ENCODE peak calls at places on chromosome 18, in eight cellular contexts. Q is foreskin keratinocyte, X is nephron progenitor cell, U is kidney, I is MM.1S, S is tibial nerve, J is stomach, D is A673. W is an unnamed sample.

GRCh38 chr18:634551-635045 is 22.9 kb upstream of the TYMS start:
- DNase-seq in Q (peak), X (no peak), U (no peak), I (no peak), S (no peak), J (no peak), D (peak), W (no peak)

GRCh38 chr18:49177812-49178211 is 227.0 kb upstream of the SMAD7 start:
- DNase-seq in Q (no peak), X (no peak), U (no peak), I (no peak), S (no peak), J (no peak), D (no peak), W (no peak)

GRCh38 chr18:36380173-36380827 is 82.8 kb downstream of the FHOD3 start:
- DNase-seq in Q (no peak), X (no peak), U (no peak), I (no peak), S (no peak), J (no peak), D (no peak), W (no peak)

GRCh38 chr18:49617846-49618245 is 56.0 kb downstream of the LIPG start:
- DNase-seq in Q (no peak), X (no peak), U (no peak), I (no peak), S (no peak), J (no peak), D (no peak), W (no peak)

GRCh38 chr18:27298215-27298804 is 113.2 kb upstream of the CHST9 start:
- DNase-seq in Q (no peak), X (no peak), U (no peak), I (no peak), S (no peak), J (no peak), D (peak), W (no peak)

GRCh38 chr18:22214731-22215528 is 45.5 kb downstream of the GATA6 start:
- DNase-seq in Q (peak), X (no peak), U (no peak), I (no peak), S (no peak), J (no peak), D (peak), W (no peak)

GRCh38 chr18:24850532-24850931 is 390.1 kb downstream of the HRH4 start:
- DNase-seq in Q (no peak), X (no peak), U (no peak), I (no peak), S (no peak), J (no peak), D (no peak), W (no peak)

GRCh38 chr18:51171625-51172024 is 25.9 kb downstream of the MEX3C start:
- DNase-seq in Q (no peak), X (no peak), U (no peak), I (no peak), S (no peak), J (no peak), D (no peak), W (no peak)

GRCh38 chr18:48548921-48549320 is 10.1 kb downstream of the CTIF start:
- DNase-seq in Q (no peak), X (no peak), U (no peak), I (no peak), S (no peak), J (no peak), D (no peak), W (no peak)

GRCh38 chr18:67402543-67402942 is 114.0 kb downstream of the DSEL start:
- DNase-seq in Q (peak), X (no peak), U (no peak), I (no peak), S (no peak), J (no peak), D (no peak), W (no peak)

GRCh38 chr18:58800582-58800981 is 64.1 kb upstream of the ZNF532 start:
- DNase-seq in Q (peak), X (no peak), U (no peak), I (no peak), S (no peak), J (no peak), D (no peak), W (no peak)

GRCh38 chr18:15165048-15165447 is 417.1 kb downstream of the ANKRD30B start:
- DNase-seq in Q (no peak), X (no peak), U (no peak), I (no peak), S (no peak), J (no peak), D (no peak), W (no peak)

GRCh38 chr18:51614033-51614432 is 416.6 kb upstream of the MEX3C start:
- DNase-seq in Q (peak), X (no peak), U (no peak), I (no peak), S (no peak), J (no peak), D (no peak), W (no peak)

GRCh38 chr18:6628189-6628588 is 101.3 kb upstream of the ARHGAP28 start:
- DNase-seq in Q (no peak), X (no peak), U (no peak), I (no peak), S (no peak), J (no peak), D (no peak), W (no peak)

GRCh38 chr18:21191596-21192307 is 50.3 kb upstream of the GREB1L start:
- DNase-seq in Q (peak), X (peak), U (no peak), I (no peak), S (peak), J (peak), D (peak), W (no peak)

GRCh38 chr18:27713037-27713726 is 463.7 kb downstream of the CDH2 start:
- DNase-seq in Q (no peak), X (no peak), U (no peak), I (no peak), S (no peak), J (no peak), D (peak), W (no peak)

GRCh38 chr18:79511271-79511670 is 115.5 kb downstream of the NFATC1 start:
- DNase-seq in Q (no peak), X (no peak), U (no peak), I (no peak), S (no peak), J (peak), D (no peak), W (no peak)

GRCh38 chr18:71809711-71810110 is 734.4 kb downstream of the CBLN2 start:
- DNase-seq in Q (peak), X (no peak), U (no peak), I (no peak), S (no peak), J (no peak), D (no peak), W (no peak)

GRCh38 chr18:55925772-55926171 is 337.8 kb upstream of the TCF4 start:
- DNase-seq in Q (no peak), X (no peak), U (no peak), I (no peak), S (no peak), J (no peak), D (no peak), W (no peak)

GRCh38 chr18:57743008-57743407 is 60.1 kb downstream of the ATP8B1 start:
- DNase-seq in Q (peak), X (no peak), U (no peak), I (no peak), S (no peak), J (no peak), D (no peak), W (no peak)

DNA sequence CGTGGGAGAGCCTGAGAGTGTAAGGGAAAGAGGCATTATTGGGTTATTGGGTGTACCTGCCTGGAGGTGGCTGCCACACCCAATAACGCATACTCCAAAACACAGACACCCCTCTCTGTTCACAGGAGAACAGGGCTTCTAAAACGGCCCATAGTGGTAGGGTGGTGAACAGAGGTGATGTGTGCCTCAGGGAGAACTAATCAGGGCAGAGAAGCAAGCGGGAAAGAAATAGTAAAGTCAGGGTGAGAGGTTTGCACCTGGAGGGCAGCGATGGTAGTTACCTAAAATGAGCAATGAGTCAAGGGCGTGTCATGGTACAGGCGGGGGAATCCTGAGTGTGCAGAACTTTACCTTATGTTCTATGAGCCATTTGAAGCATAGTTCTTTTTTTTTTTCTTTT is 21.5 kb upstream of the VPS4B start:
- DNase-seq in Q (peak), X (no peak), U (no peak), I (no peak), S (no peak), J (no peak), D (no peak), W (no peak)
- TF ChIP-seq CTCF in Q (peak), X (no peak), U (no peak), I (no peak), S (no peak), J (no peak), D (no peak), W (no peak)

DNA sequence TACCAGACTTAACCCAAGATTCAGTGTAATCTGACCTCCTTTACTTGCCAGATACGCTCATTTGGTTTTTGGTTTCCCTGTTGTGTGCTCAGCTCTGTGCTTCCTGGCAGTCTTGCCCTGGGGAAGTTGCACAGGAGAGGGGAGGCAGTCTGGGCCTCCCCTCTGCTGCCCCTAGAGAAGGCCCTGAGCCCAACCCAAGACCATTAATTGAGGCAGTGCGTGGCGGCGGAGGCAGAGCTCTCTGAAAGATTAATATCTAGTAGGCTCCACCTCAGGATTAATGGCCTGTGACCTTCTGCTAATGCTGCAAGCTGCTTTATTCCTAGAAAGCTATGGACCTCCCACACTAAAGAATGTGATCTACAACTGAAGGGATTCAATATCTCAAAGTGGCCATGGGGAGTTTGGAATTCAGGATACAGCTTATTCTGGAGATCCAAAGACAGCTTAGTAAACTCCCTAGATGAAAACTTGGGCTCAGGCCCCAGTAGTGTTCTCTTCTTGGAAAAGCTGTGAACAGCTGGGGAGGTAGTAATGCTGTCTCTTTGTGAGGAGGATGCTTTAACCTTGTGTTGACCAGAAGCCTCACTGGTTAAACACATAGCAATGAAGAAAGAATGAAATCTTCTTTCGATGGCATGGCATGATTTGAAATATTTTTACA is 41.3 kb upstream of the MAPRE2 start:
- DNase-seq in Q (no peak), X (peak), U (no peak), I (no peak), S (no peak), J (no peak), D (no peak), W (no peak)
- TF ChIP-seq CTCF in Q (no peak), X (no peak), U (no peak), I (no peak), S (no peak), J (no peak), D (no peak), W (no peak)

DNA sequence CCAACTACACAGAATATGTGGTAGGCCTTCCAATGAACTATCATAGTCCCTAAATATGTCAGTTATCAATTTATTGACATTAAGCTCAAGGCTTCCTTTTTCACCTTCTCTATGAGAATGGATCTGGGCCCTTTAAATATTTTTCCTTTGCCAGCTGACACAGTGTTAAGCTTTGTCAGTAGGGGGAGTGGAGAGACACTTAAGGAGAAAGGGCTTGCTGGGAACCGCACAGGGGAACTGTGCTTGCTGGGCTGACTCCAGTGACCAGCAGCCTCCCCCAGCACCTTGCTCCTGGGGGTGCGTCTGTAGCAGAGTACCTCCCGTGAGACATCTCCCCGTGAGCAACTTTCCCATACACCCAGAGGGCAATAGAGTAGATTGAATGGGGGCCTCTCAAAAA is 6.5 kb upstream of the PTPN2 start:
- DNase-seq in Q (no peak), X (no peak), U (no peak), I (peak), S (no peak), J (no peak), D (peak), W (no peak)
- TF ChIP-seq CTCF in Q (peak), X (no peak), U (peak), I (peak), S (no peak), J (no peak), D (peak), W (no peak)

GRCh38 chr18:68847219-68847860 is 49.5 kb downstream of the CCDC102B start:
- DNase-seq in Q (no peak), X (no peak), U (no peak), I (peak), S (no peak), J (no peak), D (peak), W (no peak)
- TF ChIP-seq CTCF in Q (peak), X (peak), U (peak), I (peak), S (peak), J (peak), D (peak), W (peak)

GRCh38 chr18:12328179-12328823 is 20.3 kb downstream of the TUBB6 start:
- DNase-seq in Q (no peak), X (no peak), U (no peak), I (no peak), S (no peak), J (no peak), D (no peak), W (no peak)
- TF ChIP-seq CTCF in Q (no peak), X (peak), U (no peak), I (no peak), S (peak), J (no peak), D (peak), W (no peak)

DNA sequence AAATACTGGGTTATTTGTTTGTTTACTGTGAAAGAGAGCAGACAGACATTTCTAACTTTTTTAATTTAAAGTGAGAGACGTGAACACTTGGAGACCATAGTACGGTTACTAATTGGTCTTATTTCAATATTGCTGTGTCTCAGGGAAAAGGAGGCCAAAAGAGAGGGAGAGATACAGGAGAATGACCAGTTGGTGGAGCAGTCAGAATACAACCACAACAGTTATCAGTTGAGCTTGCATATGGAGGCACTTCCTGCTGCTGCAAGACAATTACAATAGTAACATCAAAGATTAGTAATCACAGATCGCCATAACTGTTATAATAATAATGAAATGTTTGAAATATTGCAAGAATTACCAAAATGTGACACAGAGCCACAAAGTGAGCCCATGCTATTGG is 58.2 kb downstream of the TWSG1 start:
- DNase-seq in Q (no peak), X (no peak), U (no peak), I (no peak), S (no peak), J (no peak), D (no peak), W (no peak)
- TF ChIP-seq CTCF in Q (peak), X (no peak), U (no peak), I (no peak), S (no peak), J (no peak), D (no peak), W (no peak)